ENCODE peak calls at places on chromosomes 7 and 10, in four cellular contexts. M is activated T-cell treated with anti-CD3 and anti-CD28 coated beads, Interleukin-2, amount 50 U/mL, for 72 hours; O is cerebellar cortex; Y is stimulated activated CD4-positive, alpha-beta T cell treated with anti-CD3 and anti-CD28 coated beads, Interleukin-12 subunit alpha, Interleukin-12 subunit beta, amount 100 ng/mL, for 4 hours. G is an unnamed sample.

GRCh38 chr7:140639366-140640053 is 1.1 kb downstream of the DENND2A start:
- DNase-seq in M (no peak), O (peak; percentile 16), Y (no peak), G (no peak)

GRCh38 chr7:77242068-77242467 is 42.4 kb upstream of the FGL2 start:
- DNase-seq in M (no peak), Y (no peak), O (no peak), G (no peak)

GRCh38 chr7:91657386-91658120 is 222.9 kb downstream of the MTERF1 start:
- DNase-seq in O (no peak), M (no peak), Y (no peak), G (no peak)

GRCh38 chr7:30697716-30698460 is 15.6 kb upstream of the CRHR2 start:
- DNase-seq in O (no peak), M (no peak), Y (no peak), G (no peak)

GRCh38 chr7:97373743-97374142 is 256.2 kb downstream of the SDHAF3 start:
- DNase-seq in O (no peak), Y (no peak), M (no peak), G (no peak)

GRCh38 chr7:133275008-133275407 is 22.1 kb downstream of the EXOC4 start:
- DNase-seq in M (no peak), Y (no peak), O (no peak), G (no peak)

GRCh38 chr7:115851291-115851690 is 179.3 kb downstream of the TFEC start:
- DNase-seq in M (no peak), O (peak; percentile 9), Y (no peak), G (no peak)

GRCh38 chr7:75637854-75638606 is 100.7 kb downstream of the HIP1 start:
- DNase-seq in Y (no peak), O (no peak), M (no peak), G (no peak)

GRCh38 chr7:11188529-11189310 is 215.0 kb downstream of the PHF14 start:
- DNase-seq in M (no peak), Y (no peak), O (no peak), G (no peak)

GRCh38 chr10:129035052-129035805 is 431.8 kb upstream of the MGMT start:
- DNase-seq in O (no peak), Y (peak; percentile 25), M (peak; percentile 53), G (no peak)

GRCh38 chr7:520503-521161 is 986 bp upstream of the PDGFA start:
- DNase-seq in M (no peak), Y (no peak), O (no peak), G (peak; percentile 68)

GRCh38 chr7:45461014-45461413 is 113.2 kb upstream of the ADCY1 start:
- DNase-seq in O (no peak), M (no peak), Y (no peak), G (no peak)

GRCh38 chr10:119235381-119235780 is 28.0 kb downstream of the GRK5 start:
- DNase-seq in M (no peak), O (no peak), Y (no peak), G (no peak)

GRCh38 chr7:104431930-104432329 is 103.5 kb downstream of the LHFPL3 start:
- DNase-seq in O (no peak), Y (no peak), M (no peak), G (no peak)

GRCh38 chr7:3683886-3684539 is 383.0 kb downstream of the SDK1 start:
- DNase-seq in M (no peak), O (no peak), Y (no peak), G (no peak)

G was measured in K562.